ENCODE peak calls at places on chromosomes 7 and 10, in six cellular contexts. One of them, this sample, is unnamed.

GRCh38 chr10:5501976-5502902 is 2.9 kb upstream of the CALML5 start:
- DNase-seq in A172: no peak
- DNase-seq in NCI-H774: no peak
- DNase-seq in KBM-7: no peak
- DNase-seq in GM03348: no peak
- DNase-seq in NCI-H1092 treated with DMSO at 0.1 percent for 48 hours: no peak
- DNase-seq in this sample: no peak

GRCh38 chr7:20513897-20514296 is 101.6 kb upstream of the ABCB5 start:
- DNase-seq in A172: no peak
- DNase-seq in NCI-H774: no peak
- DNase-seq in KBM-7: no peak
- DNase-seq in GM03348: no peak
- DNase-seq in NCI-H1092 treated with DMSO at 0.1 percent for 48 hours: no peak
- DNase-seq in this sample: no peak

GRCh38 chr7:2710901-2711551 is 23.0 kb downstream of the AMZ1 start:
- DNase-seq in A172: peak
- DNase-seq in NCI-H774: no peak
- DNase-seq in KBM-7: peak
- DNase-seq in GM03348: no peak
- DNase-seq in NCI-H1092 treated with DMSO at 0.1 percent for 48 hours: no peak
- DNase-seq in this sample: no peak

GRCh38 chr7:44979481-44980392 is 922 bp upstream of the MYO1G start:
- DNase-seq in A172: peak
- DNase-seq in NCI-H774: no peak
- DNase-seq in KBM-7: no peak
- DNase-seq in GM03348: peak
- DNase-seq in NCI-H1092 treated with DMSO at 0.1 percent for 48 hours: no peak
- DNase-seq in this sample: no peak

GRCh38 chr10:78630944-78631838 is 437.6 kb upstream of the ZMIZ1 start:
- DNase-seq in A172: peak
- DNase-seq in NCI-H774: no peak
- DNase-seq in KBM-7: no peak
- DNase-seq in GM03348: no peak
- DNase-seq in NCI-H1092 treated with DMSO at 0.1 percent for 48 hours: peak
- DNase-seq in this sample: no peak

GRCh38 chr7:54546081-54546985 is 4.2 kb downstream of the VSTM2A start:
- DNase-seq in A172: no peak
- DNase-seq in NCI-H774: peak
- DNase-seq in KBM-7: peak
- DNase-seq in GM03348: peak
- DNase-seq in NCI-H1092 treated with DMSO at 0.1 percent for 48 hours: peak
- DNase-seq in this sample: no peak

GRCh38 chr10:129756912-129757861 is 206.9 kb downstream of the EBF3 start:
- DNase-seq in A172: no peak
- DNase-seq in NCI-H774: no peak
- DNase-seq in KBM-7: peak
- DNase-seq in GM03348: no peak
- DNase-seq in NCI-H1092 treated with DMSO at 0.1 percent for 48 hours: peak
- DNase-seq in this sample: peak

GRCh38 chr10:103278862-103279298 is 1.9 kb downstream of the INA start:
- DNase-seq in A172: no peak
- DNase-seq in NCI-H774: no peak
- DNase-seq in KBM-7: peak
- DNase-seq in GM03348: peak
- DNase-seq in NCI-H1092 treated with DMSO at 0.1 percent for 48 hours: no peak
- DNase-seq in this sample: peak

GRCh38 chr7:101153969-101154692 is at the start of gene AP1S1:
- DNase-seq in A172: peak
- DNase-seq in NCI-H774: peak
- DNase-seq in KBM-7: peak
- DNase-seq in GM03348: peak
- DNase-seq in NCI-H1092 treated with DMSO at 0.1 percent for 48 hours: peak
- DNase-seq in this sample: peak

GRCh38 chr7:137937202-137937560 is 64.7 kb downstream of the CREB3L2 start:
- DNase-seq in A172: no peak
- DNase-seq in NCI-H774: no peak
- DNase-seq in KBM-7: no peak
- DNase-seq in GM03348: peak
- DNase-seq in NCI-H1092 treated with DMSO at 0.1 percent for 48 hours: no peak
- DNase-seq in this sample: no peak

GRCh38 chr7:75875113-75876080 is 3.4 kb upstream of the RHBDD2 start:
- DNase-seq in A172: no peak
- DNase-seq in NCI-H774: no peak
- DNase-seq in KBM-7: no peak
- DNase-seq in GM03348: no peak
- DNase-seq in NCI-H1092 treated with DMSO at 0.1 percent for 48 hours: no peak
- DNase-seq in this sample: no peak

GRCh38 chr7:58087536-58088190 is 637.7 kb downstream of the ZNF716 start:
- DNase-seq in A172: no peak
- DNase-seq in NCI-H774: no peak
- DNase-seq in KBM-7: no peak
- DNase-seq in GM03348: no peak
- DNase-seq in NCI-H1092 treated with DMSO at 0.1 percent for 48 hours: no peak
- DNase-seq in this sample: no peak

GRCh38 chr10:127278001-127278400 is 81.6 kb upstream of the INSYN2A start:
- DNase-seq in A172: peak
- DNase-seq in NCI-H774: peak
- DNase-seq in KBM-7: no peak
- DNase-seq in GM03348: no peak
- DNase-seq in NCI-H1092 treated with DMSO at 0.1 percent for 48 hours: peak
- DNase-seq in this sample: peak

GRCh38 chr10:128210215-128211063 is 84.2 kb upstream of the MKI67 start:
- DNase-seq in A172: no peak
- DNase-seq in NCI-H774: no peak
- DNase-seq in KBM-7: peak
- DNase-seq in GM03348: peak
- DNase-seq in NCI-H1092 treated with DMSO at 0.1 percent for 48 hours: no peak
- DNase-seq in this sample: no peak